ENCODE peak calls at places on chromosomes 13 and 19, in seven cellular contexts. Y is heart right ventricle, I is tibial artery, M is GM23248, T is hepatocyte, E is spleen, C is neural progenitor cell. H is an unnamed sample.

GRCh38 chr19:47157455-47158321 is 27.1 kb downstream of the SAE1 start:
- DNase-seq in I (peak), E (peak), M (peak), Y (peak), C (peak), T (peak), H (peak)

GRCh38 chr13:75072368-75072767 is 409.6 kb downstream of the TBC1D4 start:
- DNase-seq in C (no peak), E (no peak), T (no peak), I (no peak), Y (no peak), M (no peak), H (no peak)

GRCh38 chr13:104773775-104774174 is 1707.6 kb upstream of the SLC10A2 start:
- DNase-seq in E (no peak), Y (no peak), I (no peak), M (peak), T (peak), C (peak), H (peak)

GRCh38 chr13:80428344-80429096 is 87.6 kb upstream of the SPRY2 start:
- DNase-seq in E (no peak), C (peak), T (no peak), Y (no peak), I (no peak), M (no peak), H (no peak)

GRCh38 chr13:98878421-98879126 is 99.3 kb downstream of the DOCK9 start:
- DNase-seq in Y (no peak), E (no peak), I (no peak), M (no peak), C (no peak), T (no peak), H (no peak)

GRCh38 chr13:31891472-31891871 is 140.1 kb upstream of the FRY start:
- DNase-seq in C (no peak), E (no peak), Y (no peak), M (no peak), T (peak), I (no peak), H (no peak)

GRCh38 chr19:9799162-9799561 is 19.7 kb downstream of the FBXL12 start:
- DNase-seq in I (no peak), C (no peak), M (no peak), Y (no peak), T (no peak), E (peak), H (no peak)

GRCh38 chr13:28716511-28716910 is 2.3 kb downstream of the SLC46A3 start:
- DNase-seq in C (no peak), I (no peak), T (peak), E (no peak), M (peak), Y (peak), H (peak)

GRCh38 chr19:52398091-52398461 is 427 bp downstream of the ZNF528 start:
- DNase-seq in Y (peak), M (peak), E (no peak), C (peak), T (peak), I (no peak), H (peak)

GRCh38 chr13:45807520-45808099 is 43.9 kb downstream of the SIAH3 start:
- DNase-seq in T (peak), C (peak), I (no peak), Y (peak), M (peak), E (no peak), H (peak)

GRCh38 chr13:34748561-34748960 is 193.5 kb upstream of the NBEA start:
- DNase-seq in M (no peak), Y (no peak), E (no peak), C (no peak), T (no peak), I (no peak), H (no peak)

GRCh38 chr13:63554157-63554556 is 2138.5 kb upstream of the PCDH20 start:
- DNase-seq in T (no peak), E (no peak), M (no peak), I (no peak), Y (no peak), C (no peak), H (no peak)

GRCh38 chr19:9847087-9847671 is 12.1 kb downstream of the PIN1 start:
- DNase-seq in M (peak), C (peak), Y (no peak), I (peak), T (peak), E (no peak), H (peak)

GRCh38 chr19:48445256-48445605 is 552 bp upstream of the GRWD1 start:
- DNase-seq in M (peak), C (peak), Y (peak), E (no peak), T (peak), I (peak), H (peak)

GRCh38 chr19:49431330-49431749 is 6.2 kb downstream of the GFY start:
- DNase-seq in C (no peak), T (no peak), I (no peak), E (no peak), M (no peak), Y (no peak), H (no peak)

GRCh38 chr13:73608731-73609485 is 525.3 kb downstream of the KLF12 start:
- DNase-seq in M (no peak), E (no peak), C (no peak), I (no peak), T (no peak), Y (no peak), H (no peak)

GRCh38 chr19:47545061-47545948 is 27.6 kb downstream of the ZNF541 start:
- DNase-seq in E (no peak), C (no peak), T (no peak), Y (no peak), M (no peak), I (no peak), H (no peak)

GRCh38 chr13:46184277-46184699 is 2.3 kb upstream of the LCP1 start:
- DNase-seq in Y (peak), C (peak), I (no peak), M (peak), T (peak), E (peak), H (no peak)

GRCh38 chr13:112688560-112689497 is 1.0 kb upstream of the ATP11A start:
- DNase-seq in M (peak), T (no peak), C (peak), I (peak), E (peak), Y (no peak), H (no peak)

GRCh38 chr19:45469835-45470146 is 2.0 kb downstream of the FOSB start:
- DNase-seq in I (no peak), E (no peak), Y (no peak), M (no peak), T (no peak), C (no peak), H (no peak)

GRCh38 chr13:113273856-113274590 is 23.0 kb upstream of the LAMP1 start:
- DNase-seq in T (peak), I (no peak), Y (no peak), E (no peak), M (peak), C (no peak), H (peak)

GRCh38 chr13:36509369-36509768 is 77.1 kb downstream of the CCNA1 start:
- DNase-seq in E (no peak), Y (no peak), T (no peak), I (no peak), C (peak), M (no peak), H (no peak)

GRCh38 chr19:35449347-35450043 is 1.4 kb downstream of the FFAR2 start:
- DNase-seq in I (no peak), T (peak), C (no peak), E (no peak), M (no peak), Y (no peak), H (no peak)

GRCh38 chr19:44927746-44928145 is 13.3 kb downstream of the APOC1 start:
- DNase-seq in C (no peak), Y (no peak), I (no peak), E (no peak), T (no peak), M (peak), H (peak)

GRCh38 chr19:29093553-29093908 is 119.4 kb downstream of the UQCRFS1 start:
- DNase-seq in T (no peak), I (no peak), M (no peak), Y (no peak), E (no peak), C (no peak), H (no peak)

GRCh38 chr13:30456290-30456689 is 9.4 kb downstream of the HMGB1 start:
- DNase-seq in E (no peak), I (no peak), M (peak), T (no peak), Y (no peak), C (no peak), H (no peak)

GRCh38 chr13:113748862-113749451 is 10.1 kb upstream of the TMEM255B start:
- DNase-seq in E (peak), C (no peak), I (no peak), Y (no peak), M (no peak), T (no peak), H (no peak)

GRCh38 chr13:21050288-21051197 is 10.8 kb downstream of the LATS2 start:
- DNase-seq in C (no peak), T (no peak), M (peak), I (peak), E (no peak), Y (no peak), H (peak)

GRCh38 chr13:28564030-28564429 is 69.1 kb upstream of the FLT1 start:
- DNase-seq in I (no peak), T (no peak), C (no peak), E (no peak), M (no peak), Y (no peak), H (no peak)

GRCh38 chr19:40908981-40909380 is 26.9 kb upstream of the CYP2A7 start:
- DNase-seq in M (peak), I (no peak), C (no peak), T (no peak), E (no peak), Y (peak), H (no peak)

GRCh38 chr13:30049692-30050091 is 199.3 kb upstream of the UBL3 start:
- DNase-seq in Y (peak), I (no peak), M (peak), E (no peak), C (no peak), T (no peak), H (no peak)

GRCh38 chr13:51328488-51328887 is 11.0 kb upstream of the SERPINE3 start:
- DNase-seq in M (no peak), I (no peak), E (no peak), Y (no peak), T (peak), C (peak), H (no peak)

GRCh38 chr13:60787083-60787482 is 390.1 kb downstream of the TDRD3 start:
- DNase-seq in M (no peak), C (no peak), I (no peak), E (no peak), Y (no peak), T (no peak), H (no peak)

GRCh38 chr13:113935081-113935511 is 38.8 kb downstream of the C13orf46 start:
- DNase-seq in Y (no peak), M (no peak), C (peak), E (peak), I (peak), T (no peak), H (no peak)

GRCh38 chr13:30196025-30196424 is 111.3 kb downstream of the KATNAL1 start:
- DNase-seq in C (peak), Y (no peak), I (no peak), T (no peak), M (no peak), E (no peak), H (peak)

GRCh38 chr13:92838786-92839185 is 387.8 kb upstream of the GPC6 start:
- DNase-seq in E (no peak), T (no peak), I (no peak), M (peak), Y (no peak), C (no peak), H (peak)

GRCh38 chr13:113758651-113759524 is at the start of gene TMEM255B:
- DNase-seq in E (peak), I (peak), T (peak), M (peak), Y (peak), C (peak), H (peak)

GRCh38 chr19:35742121-35742724 is at the start of gene IGFLR1:
- DNase-seq in E (peak), Y (no peak), C (no peak), I (no peak), M (no peak), T (no peak), H (no peak)

GRCh38 chr13:44068737-44069136 is 189.0 kb downstream of the LACC1 start:
- DNase-seq in T (no peak), Y (no peak), E (no peak), C (no peak), I (no peak), M (peak), H (peak)

GRCh38 chr19:13190781-13191540 is 40.8 kb downstream of the IER2 start:
- DNase-seq in I (no peak), Y (no peak), C (no peak), M (no peak), E (no peak), T (peak), H (no peak)
- H3K4me3 ChIP-seq in I (no peak), Y (no peak), C (no peak), M (no peak), E (no peak), T (no peak), H (no peak)

GRCh38 chr19:2290441-2291184 is 8.6 kb upstream of the PEAK3 start:
- DNase-seq in Y (no peak), E (peak), T (no peak), I (no peak), M (peak), C (peak), H (no peak)

GRCh38 chr19:2287585-2287984 is 5.6 kb upstream of the PEAK3 start:
- DNase-seq in I (no peak), M (no peak), T (no peak), Y (no peak), E (no peak), C (no peak), H (no peak)

GRCh38 chr19:2288010-2288742 is 6.2 kb upstream of the PEAK3 start:
- DNase-seq in Y (no peak), T (no peak), E (peak), I (no peak), C (no peak), M (no peak), H (no peak)

GRCh38 chr19:2289714-2290435 is 7.9 kb upstream of the PEAK3 start:
- DNase-seq in C (peak), M (peak), E (peak), I (no peak), T (no peak), Y (no peak), H (no peak)

GRCh38 chr19:2288743-2289713 is 7.1 kb upstream of the PEAK3 start:
- DNase-seq in M (no peak), I (no peak), Y (no peak), E (no peak), T (no peak), C (no peak), H (no peak)
- H3K27ac ChIP-seq in M (no peak), I (no peak), Y (no peak), E (peak), T (no peak), C (no peak), H (no peak)

GRCh38 chr13:103528437-103528836 is 462.2 kb upstream of the SLC10A2 start:
- DNase-seq in E (no peak), I (no peak), Y (no peak), T (no peak), C (no peak), M (no peak), H (no peak)
- H3K4me3 ChIP-seq in E (no peak), I (no peak), Y (no peak), T (no peak), C (no peak), M (no peak), H (no peak)

GRCh38 chr13:42894765-42895181 is 97.3 kb downstream of the EPSTI1 start:
- DNase-seq in E (no peak), T (peak), C (no peak), I (no peak), Y (peak), M (peak), H (peak)
- H3K27ac ChIP-seq in E (peak), T (peak), C (no peak), I (no peak), Y (no peak), M (no peak), H (no peak)